ENCODE peak calls at places on chromosomes 1 and 21, in seven cellular contexts. R is mesothelial cell of epicardium, I is H4, Y is germinal center, G is type B pancreatic cell, S is GDM1, O is MG63. A is an unnamed sample.

GRCh38 chr1:150259758-150260669 is 2.4 kb downstream of the CA14 start:
- DNase-seq in R (no peak), I (peak), Y (no peak), G (peak), S (no peak), O (no peak), A (no peak)

GRCh38 chr1:111563619-111564018 is 56.0 kb upstream of the RAP1A start:
- DNase-seq in R (no peak), I (no peak), Y (no peak), G (no peak), S (no peak), O (peak), A (no peak)

GRCh38 chr1:226310637-226311195 is 1.8 kb upstream of the LIN9 start:
- DNase-seq in R (no peak), I (no peak), Y (no peak), G (no peak), S (no peak), O (peak), A (no peak)

GRCh38 chr1:223426936-223427335 is 33.7 kb downstream of the CCDC185 start:
- DNase-seq in R (no peak), I (no peak), Y (no peak), G (no peak), S (no peak), O (no peak), A (no peak)

GRCh38 chr1:247528812-247529474 is 7.3 kb downstream of the OR2C3 start:
- DNase-seq in R (no peak), I (no peak), Y (no peak), G (no peak), S (no peak), O (peak), A (no peak)

GRCh38 chr1:117565745-117566455 is 39.9 kb upstream of the TENT5C start:
- DNase-seq in R (no peak), I (no peak), Y (no peak), G (no peak), S (no peak), O (no peak), A (no peak)

GRCh38 chr1:210364479-210364878 is 35.8 kb downstream of the HHAT start:
- DNase-seq in R (no peak), I (no peak), Y (no peak), G (no peak), S (no peak), O (no peak), A (no peak)

GRCh38 chr1:219806020-219806419 is 122.3 kb downstream of the SLC30A10 start:
- DNase-seq in R (no peak), I (no peak), Y (no peak), G (no peak), S (no peak), O (no peak), A (no peak)

GRCh38 chr1:30615816-30616590 is 107.4 kb downstream of the MATN1 start:
- DNase-seq in R (no peak), I (no peak), Y (no peak), G (peak), S (no peak), O (no peak), A (no peak)

GRCh38 chr1:50378757-50379156 is 44.5 kb downstream of the DMRTA2 start:
- DNase-seq in R (no peak), I (no peak), Y (no peak), G (no peak), S (no peak), O (no peak), A (no peak)

GRCh38 chr1:110130113-110130591 is 17.9 kb downstream of the UBL4B start:
- DNase-seq in R (no peak), I (no peak), Y (peak), G (no peak), S (no peak), O (no peak), A (no peak)

GRCh38 chr1:204288061-204288588 is 71.6 kb downstream of the PLEKHA6 start:
- DNase-seq in R (peak), I (peak), Y (no peak), G (no peak), S (peak), O (no peak), A (no peak)

GRCh38 chr1:159855709-159856108 is 6.7 kb downstream of the VSIG8 start:
- DNase-seq in R (no peak), I (no peak), Y (no peak), G (no peak), S (no peak), O (no peak), A (no peak)

GRCh38 chr1:54571326-54571725 is 23.3 kb downstream of the ACOT11 start:
- DNase-seq in R (no peak), I (no peak), Y (no peak), G (no peak), S (no peak), O (no peak), A (no peak)

GRCh38 chr1:39900662-39901485 is 843 bp downstream of the MYCL start:
- DNase-seq in R (peak), I (no peak), Y (no peak), G (no peak), S (no peak), O (peak), A (peak)

GRCh38 chr1:192732787-192733186 is 76.1 kb upstream of the RGS2 start:
- DNase-seq in R (no peak), I (peak), Y (peak), G (no peak), S (no peak), O (peak), A (peak)

GRCh38 chr1:232422098-232422497 is 207.8 kb downstream of the SIPA1L2 start:
- DNase-seq in R (no peak), I (no peak), Y (no peak), G (no peak), S (no peak), O (no peak), A (no peak)

GRCh38 chr1:118100686-118101300 is 84.2 kb downstream of the SPAG17 start:
- DNase-seq in R (no peak), I (no peak), Y (no peak), G (no peak), S (no peak), O (no peak), A (no peak)

GRCh38 chr1:62682531-62682930 is 5.7 kb downstream of the DOCK7 start:
- DNase-seq in R (no peak), I (no peak), Y (no peak), G (no peak), S (no peak), O (no peak), A (no peak)

GRCh38 chr1:31069392-31069791 is 3.9 kb upstream of the PUM1 start:
- DNase-seq in R (no peak), I (no peak), Y (no peak), G (no peak), S (no peak), O (no peak), A (no peak)

GRCh38 chr1:37999434-38000232 is 5.7 kb downstream of the FHL3 start:
- DNase-seq in R (no peak), I (peak), Y (no peak), G (no peak), S (peak), O (peak), A (no peak)

GRCh38 chr1:206589206-206589605 is 23.1 kb downstream of the EIF2D start:
- DNase-seq in R (no peak), I (no peak), Y (no peak), G (no peak), S (no peak), O (peak), A (no peak)

GRCh38 chr1:41102208-41102607 is 80.7 kb upstream of the SLFNL1 start:
- DNase-seq in R (no peak), I (peak), Y (no peak), G (no peak), S (no peak), O (peak), A (no peak)

GRCh38 chr1:236311040-236311439 is 29.3 kb upstream of the ERO1B start:
- DNase-seq in R (no peak), I (no peak), Y (no peak), G (no peak), S (no peak), O (peak), A (no peak)

GRCh38 chr1:37987679-37988078 is 2.1 kb downstream of the SF3A3 start:
- DNase-seq in R (no peak), I (no peak), Y (no peak), G (no peak), S (no peak), O (no peak), A (no peak)

GRCh38 chr1:239493736-239494285 is 107.4 kb downstream of the CHRM3 start:
- DNase-seq in R (no peak), I (no peak), Y (no peak), G (no peak), S (no peak), O (peak), A (no peak)

GRCh38 chr1:65065535-65066378 is 82.2 kb upstream of the AK4 start:
- DNase-seq in R (no peak), I (no peak), Y (peak), G (no peak), S (no peak), O (no peak), A (no peak)

GRCh38 chr1:204319462-204319861 is 40.3 kb downstream of the PLEKHA6 start:
- DNase-seq in R (no peak), I (peak), Y (no peak), G (no peak), S (no peak), O (peak), A (no peak)

GRCh38 chr1:154767315-154768240 is 102.5 kb downstream of the KCNN3 start:
- DNase-seq in R (peak), I (peak), Y (no peak), G (no peak), S (no peak), O (peak), A (no peak)

GRCh38 chr1:197771904-197772561 is 3.2 kb downstream of the DENND1B start:
- DNase-seq in R (no peak), I (no peak), Y (no peak), G (no peak), S (no peak), O (no peak), A (no peak)

GRCh38 chr1:77739235-77739634 is 20.4 kb downstream of the USP33 start:
- DNase-seq in R (no peak), I (no peak), Y (no peak), G (no peak), S (no peak), O (no peak), A (no peak)

GRCh38 chr1:156616463-156616862 is 2.8 kb upstream of the HAPLN2 start:
- DNase-seq in R (peak), I (peak), Y (no peak), G (no peak), S (no peak), O (peak), A (no peak)

GRCh38 chr1:19484338-19484792 is 974 bp downstream of the CAPZB start:
- DNase-seq in R (no peak), I (no peak), Y (no peak), G (no peak), S (no peak), O (no peak), A (no peak)

GRCh38 chr1:154863702-154864174 is 6.3 kb downstream of the KCNN3 start:
- DNase-seq in R (no peak), I (peak), Y (peak), G (no peak), S (no peak), O (peak), A (no peak)

GRCh38 chr1:223763881-223764280 is 51.5 kb downstream of the CAPN2 start:
- DNase-seq in R (no peak), I (no peak), Y (no peak), G (no peak), S (no peak), O (no peak), A (peak)

GRCh38 chr21:30408782-30409494 is 13.1 kb downstream of the KRTAP13-1 start:
- DNase-seq in R (no peak), I (peak), Y (no peak), G (no peak), S (peak), O (peak), A (peak)

A was measured in MM.1S.